ENCODE peak calls at places on chromosome 4, in six cellular contexts. P, B, O, R, V and T are unnamed samples.

GRCh38 chr4:115054836-115055235 is 58.6 kb downstream of the NDST4 start:
- DNase-seq in P (no peak), B (no peak), O (no peak), R (no peak), V (no peak), T (no peak)

GRCh38 chr4:72312032-72312650 is 256.9 kb downstream of the ADAMTS3 start:
- DNase-seq in P (peak; percentile 87), B (no peak), O (peak; percentile 66), R (peak; percentile 27), V (no peak), T (peak; percentile 97)

GRCh38 chr4:39469429-39470077 is 10.7 kb downstream of the LIAS start:
- DNase-seq in P (peak; percentile 66), B (peak; percentile 46), O (no peak), R (no peak), V (no peak), T (peak; percentile 87)

GRCh38 chr4:108821056-108821925 is 58.4 kb upstream of the ETNPPL start:
- DNase-seq in P (no peak), B (no peak), O (no peak), R (no peak), V (no peak), T (peak; percentile 47)

GRCh38 chr4:138053601-138054322 is 188.4 kb downstream of the SLC7A11 start:
- DNase-seq in P (peak; percentile 81), B (no peak), O (no peak), R (no peak), V (no peak), T (peak; percentile 82)

GRCh38 chr4:7515390-7515902 is 80.7 kb upstream of the PSAPL1 start:
- DNase-seq in P (no peak), B (no peak), O (no peak), R (no peak), V (no peak), T (no peak)

GRCh38 chr4:34158883-34159282 is 2085.4 kb downstream of the ARAP2 start:
- DNase-seq in P (no peak), B (no peak), O (no peak), R (no peak), V (no peak), T (no peak)

GRCh38 chr4:154868423-154869194 is 87.5 kb downstream of the RBM46 start:
- DNase-seq in P (no peak), B (no peak), O (no peak), R (no peak), V (no peak), T (no peak)

GRCh38 chr4:54586343-54586953 is 71.3 kb upstream of the KIT start:
- DNase-seq in P (peak; percentile 65), B (no peak), O (no peak), R (no peak), V (no peak), T (peak; percentile 55)

GRCh38 chr4:111798840-111799239 is 346.4 kb upstream of the FAM241A start:
- DNase-seq in P (no peak), B (no peak), O (no peak), R (no peak), V (no peak), T (no peak)

GRCh38 chr4:37999000-37999745 is 39.0 kb downstream of the PTTG2 start:
- DNase-seq in P (no peak), B (no peak), O (no peak), R (no peak), V (no peak), T (no peak)

GRCh38 chr4:118927976-118928375 is 39.3 kb downstream of the SYNPO2 start:
- DNase-seq in P (no peak), B (no peak), O (peak; percentile 63), R (no peak), V (no peak), T (no peak)

GRCh38 chr4:1093391-1094335 is 19.7 kb downstream of the RNF212 start:
- DNase-seq in P (no peak), B (no peak), O (no peak), R (no peak), V (no peak), T (no peak)

GRCh38 chr4:38455092-38455855 is 208.7 kb upstream of the KLF3 start:
- DNase-seq in P (no peak), B (no peak), O (no peak), R (no peak), V (no peak), T (no peak)

GRCh38 chr4:41709844-41710481 is 38.6 kb downstream of the PHOX2B start:
- DNase-seq in P (no peak), B (peak; percentile 51), O (no peak), R (no peak), V (no peak), T (peak; percentile 28)

GRCh38 chr4:186204103-186204559 is 12.8 kb downstream of the CYP4V2 start:
- DNase-seq in P (no peak), B (no peak), O (no peak), R (no peak), V (no peak), T (no peak)

GRCh38 chr4:126710935-126711334 is 921.8 kb upstream of the INTU start:
- DNase-seq in P (no peak), B (no peak), O (no peak), R (no peak), V (no peak), T (no peak)

GRCh38 chr4:117770269-117771087 is 263.8 kb upstream of the NDST3 start:
- DNase-seq in P (no peak), B (no peak), O (no peak), R (no peak), V (no peak), T (no peak)

GRCh38 chr4:145619639-145619996 is 433 bp downstream of the MMAA start:
- DNase-seq in P (peak; percentile 27), B (no peak), O (peak; percentile 62), R (no peak), V (no peak), T (peak; percentile 44)

GRCh38 chr4:14787894-14788293 is 214.4 kb upstream of the CPEB2 start:
- DNase-seq in P (no peak), B (no peak), O (no peak), R (no peak), V (no peak), T (no peak)

GRCh38 chr4:38926917-38927316 is 59.3 kb downstream of the FAM114A1 start:
- DNase-seq in P (no peak), B (no peak), O (no peak), R (no peak), V (no peak), T (no peak)

GRCh38 chr4:40055379-40055872 is 1.2 kb upstream of the N4BP2 start:
- DNase-seq in P (peak; percentile 11), B (no peak), O (no peak), R (no peak), V (no peak), T (peak; percentile 12)

GRCh38 chr4:4427478-4427870 is 40.6 kb downstream of the NSG1 start:
- DNase-seq in P (no peak), B (no peak), O (no peak), R (no peak), V (no peak), T (no peak)

GRCh38 chr4:112916868-112917267 is 132.6 kb upstream of the ANK2 start:
- DNase-seq in P (no peak), B (no peak), O (no peak), R (no peak), V (no peak), T (no peak)

GRCh38 chr4:52566136-52567031 is 92.7 kb downstream of the USP46 start:
- DNase-seq in P (no peak), B (no peak), O (no peak), R (no peak), V (no peak), T (no peak)

GRCh38 chr4:136861081-136861480 is 671.2 kb downstream of the PCDH18 start:
- DNase-seq in P (no peak), B (no peak), O (no peak), R (no peak), V (no peak), T (no peak)

GRCh38 chr4:45716093-45716492 is 407.8 kb downstream of the GABRG1 start:
- DNase-seq in P (no peak), B (no peak), O (no peak), R (no peak), V (no peak), T (no peak)

GRCh38 chr4:48778431-48779094 is 1.5 kb downstream of the FRYL start:
- DNase-seq in P (peak; percentile 15), B (no peak), O (no peak), R (no peak), V (no peak), T (no peak)